ENCODE peak calls at places on chromosome 4, in seven cellular contexts. O, P, Z, K, U, X and R are unnamed samples. For H3K9me3, the result is how much of the 10 kb centered on the place peaks cover.

GRCh38 chr4:145435646-145436045 is 46.0 kb upstream of the SMAD1 start:
- DNase-seq in P (no peak), Z (no peak), X (no peak), O (no peak), U (no peak), K (no peak), R (no peak)

GRCh38 chr4:54902261-54902660 is 223.1 kb downstream of the KDR start:
- DNase-seq in O (no peak), Z (no peak), K (no peak), P (no peak), X (no peak), U (no peak), R (no peak)

GRCh38 chr4:3479358-3480101 is 16.4 kb downstream of the DOK7 start:
- DNase-seq in O (no peak), P (no peak), Z (no peak), X (no peak), U (peak), K (no peak), R (no peak)

GRCh38 chr4:187929024-187929423 is 66.5 kb upstream of the ZFP42 start:
- DNase-seq in U (no peak), P (no peak), O (peak), K (no peak), Z (no peak), X (no peak), R (no peak)

GRCh38 chr4:3779509-3779908 is 13.3 kb downstream of the ADRA2C start:
- DNase-seq in P (no peak), Z (no peak), U (no peak), X (no peak), O (no peak), K (no peak), R (no peak)

GRCh38 chr4:77820836-77821561 is 1.8 kb upstream of the CNOT6L start:
- DNase-seq in P (no peak), O (no peak), X (no peak), Z (no peak), K (peak), U (no peak), R (no peak)

GRCh38 chr4:86220137-86220536 is 139.7 kb downstream of the MAPK10 start:
- DNase-seq in U (no peak), K (no peak), O (no peak), P (no peak), X (no peak), Z (no peak), R (no peak)

GRCh38 chr4:5738061-5738460 is 27.1 kb downstream of the EVC start:
- DNase-seq in Z (no peak), U (no peak), O (no peak), P (no peak), K (no peak), X (no peak), R (no peak)

GRCh38 chr4:138499627-138500026 is 257.5 kb upstream of the SLC7A11 start:
- DNase-seq in Z (no peak), X (no peak), P (peak), U (no peak), O (no peak), K (no peak), R (no peak)
- H3K9me3 ChIP-seq in Z (under half), X (under half), P (under half), U (under half), O (under half), K (under half), R (under half)

GRCh38 chr4:28948501-28948900 is 1771.7 kb upstream of the PCDH7 start:
- DNase-seq in P (no peak), K (no peak), U (no peak), X (no peak), Z (no peak), O (no peak), R (no peak)
- H3K9me3 ChIP-seq in P (under half), K (under half), U (under half), X (under half), Z (under half), O (under half), R (under half)

GRCh38 chr4:68864438-68865177 is 48.8 kb downstream of the UGT2B10 start:
- DNase-seq in K (no peak), U (no peak), X (no peak), Z (no peak), P (peak), O (no peak), R (no peak)
- H3K9me3 ChIP-seq in K (under half), U (under half), X (under half), Z (under half), P (under half), O (under half), R (under half)

GRCh38 chr4:182745268-182745667 is 171.9 kb downstream of the DCTD start:
- DNase-seq in O (no peak), Z (no peak), K (no peak), U (no peak), X (no peak), P (no peak), R (peak)
- H3K9me3 ChIP-seq in O (under half), Z (under half), K (under half), U (under half), X (under half), P (under half), R (under half)

DNA sequence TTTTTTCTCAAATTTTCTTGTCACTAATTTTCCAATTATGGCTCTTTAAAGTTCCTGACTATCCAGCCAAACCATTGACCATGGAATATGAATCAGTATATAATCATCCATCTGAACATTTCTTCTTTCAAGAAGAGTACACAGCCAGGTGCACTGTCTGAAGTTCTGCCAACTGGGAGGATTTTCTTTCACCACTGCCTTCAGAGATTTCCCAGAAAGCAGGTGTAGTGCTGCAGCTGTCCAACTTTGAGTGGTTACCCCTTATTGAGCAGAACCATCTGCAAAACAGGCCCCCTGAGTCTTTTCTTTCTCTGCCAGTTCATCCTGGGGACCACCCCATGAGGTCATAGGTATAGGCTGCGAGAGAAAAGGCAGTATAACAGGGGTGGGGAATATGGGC is 1213.2 kb downstream of the RAPGEF2 start:
- DNase-seq in P (no peak), K (no peak), X (no peak), Z (no peak), U (no peak), O (no peak), R (no peak)
- H3K9me3 ChIP-seq in P (under half), K (under half), X (under half), Z (under half), U (under half), O (under half), R (under half)

GRCh38 chr4:174912919-174913543 is 5.1 kb upstream of the ADAM29 start:
- DNase-seq in P (no peak), U (no peak), O (no peak), X (no peak), K (no peak), Z (no peak), R (no peak)

GRCh38 chr4:174910271-174910670 is 7.9 kb upstream of the ADAM29 start:
- DNase-seq in K (no peak), U (no peak), P (no peak), Z (no peak), O (no peak), X (no peak), R (no peak)

DNA sequence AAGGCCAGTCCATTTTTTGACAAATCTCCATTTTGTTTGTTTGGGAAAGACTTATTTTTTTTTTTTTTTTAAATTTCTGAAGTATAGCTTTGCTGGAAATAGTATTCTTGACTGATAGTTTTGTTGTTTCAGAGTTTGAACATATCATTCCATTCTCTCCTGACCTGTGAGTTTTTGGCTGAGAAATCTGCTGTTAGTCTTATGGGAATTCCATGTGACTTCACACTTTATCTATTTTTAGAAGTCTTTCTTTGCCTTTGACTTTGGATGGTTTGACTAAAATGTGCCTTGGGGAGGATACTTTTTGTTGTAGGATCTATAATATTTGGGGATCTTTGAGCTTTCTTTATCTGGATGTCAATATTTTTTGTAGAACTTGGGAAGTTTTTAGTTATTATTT is 10.7 kb upstream of the ADAM29 start:
- DNase-seq in P (no peak), X (no peak), U (no peak), K (no peak), O (no peak), Z (no peak), R (no peak)
- H3K9me3 ChIP-seq in P (under half), X (under half), U (under half), K (under half), O (under half), Z (under half), R (under half)

DNA sequence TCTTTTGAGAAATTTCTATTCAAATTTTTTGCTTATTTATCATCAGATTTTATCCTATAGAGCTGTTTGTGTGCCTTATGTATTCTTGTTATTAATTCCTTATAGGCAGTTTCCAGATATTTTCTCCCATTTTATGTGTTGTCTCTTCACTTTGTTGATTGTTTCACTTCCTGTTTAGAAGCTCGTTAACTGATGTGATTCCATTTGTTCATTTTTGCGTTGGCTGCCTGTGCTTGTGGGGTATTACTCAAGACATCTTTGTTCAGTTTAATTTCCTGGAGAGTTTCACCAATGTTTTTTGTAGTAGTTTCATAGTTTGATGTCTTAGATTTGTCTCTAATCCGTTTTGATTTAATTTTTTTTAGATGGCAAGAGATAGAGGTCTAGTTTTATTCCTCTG is 14.6 kb downstream of the ZNF718 start:
- DNase-seq in P (no peak), X (no peak), Z (no peak), O (no peak), U (no peak), K (no peak), R (no peak)
- H3K9me3 ChIP-seq in P (under half), X (under half), Z (under half), O (under half), U (half or more), K (half or more), R (under half)

GRCh38 chr4:56628592-56628991 is 52.5 kb downstream of the HOPX start:
- DNase-seq in P (no peak), U (no peak), Z (no peak), K (no peak), O (no peak), X (no peak), R (no peak)

GRCh38 chr4:56626963-56627362 is 54.1 kb downstream of the HOPX start:
- DNase-seq in K (no peak), X (no peak), Z (no peak), O (peak), P (no peak), U (peak), R (no peak)

GRCh38 chr4:56627985-56628384 is 53.1 kb downstream of the HOPX start:
- DNase-seq in O (no peak), P (no peak), K (no peak), X (no peak), Z (no peak), U (no peak), R (no peak)

GRCh38 chr4:56627375-56627774 is 53.7 kb downstream of the HOPX start:
- DNase-seq in O (no peak), X (no peak), U (no peak), Z (no peak), P (no peak), K (no peak), R (no peak)

DNA sequence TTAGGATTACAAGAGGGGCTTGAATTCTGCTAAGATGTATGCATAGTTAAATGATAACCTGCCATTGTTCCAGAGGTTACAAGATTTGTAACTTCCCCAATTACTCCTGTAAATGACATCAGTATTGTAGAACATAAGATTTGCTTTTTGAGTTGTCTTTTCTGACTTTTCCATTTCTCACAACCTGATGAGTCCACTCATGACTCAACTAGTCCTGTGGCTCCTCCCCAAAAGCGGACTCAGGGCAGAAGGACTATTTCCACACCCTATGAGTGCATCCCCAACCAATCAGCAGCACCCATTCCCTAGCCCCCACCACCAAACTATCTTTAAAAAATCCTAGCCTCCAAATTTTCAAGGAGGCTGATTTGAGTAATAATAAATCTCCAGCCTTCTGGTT is 54.7 kb downstream of the HOPX start:
- DNase-seq in X (no peak), K (no peak), Z (no peak), O (no peak), U (no peak), P (no peak), R (no peak)
- H3K9me3 ChIP-seq in X (under half), K (under half), Z (under half), O (under half), U (under half), P (under half), R (under half)

GRCh38 chr4:19698961-19699360 is 552.7 kb upstream of the SLIT2 start:
- DNase-seq in K (no peak), Z (no peak), X (no peak), O (no peak), P (no peak), U (no peak), R (no peak)
- H3K9me3 ChIP-seq in K (under half), Z (under half), X (under half), O (under half), P (under half), U (under half), R (under half)